ENCODE peak calls at places on chromosomes 2 and 18, in six cellular contexts. One of them, this sample, is unnamed.

GRCh38 chr2:30611572-30611971 is 164.5 kb downstream of the LCLAT1 start:
- DNase-seq in type B pancreatic cell: no peak
- DNase-seq in nephron progenitor cell: no peak
- DNase-seq in fibroblast of lung: peak; percentile 85
- DNase-seq in left ventricle myocardium inferior: no peak
- DNase-seq in AG09319: peak; percentile 62
- DNase-seq in this sample: no peak

GRCh38 chr2:15628899-15629855 is 37.5 kb downstream of the DDX1 start:
- DNase-seq in fibroblast of lung: no peak
- DNase-seq in type B pancreatic cell: no peak
- DNase-seq in AG09319: no peak
- DNase-seq in left ventricle myocardium inferior: no peak
- DNase-seq in nephron progenitor cell: no peak
- DNase-seq in this sample: no peak

GRCh38 chr18:70419526-70419925 is 130.7 kb downstream of the SOCS6 start:
- DNase-seq in fibroblast of lung: peak; percentile 92
- DNase-seq in type B pancreatic cell: no peak
- DNase-seq in left ventricle myocardium inferior: no peak
- DNase-seq in AG09319: no peak
- DNase-seq in nephron progenitor cell: no peak
- DNase-seq in this sample: no peak

GRCh38 chr2:238663586-238663985 is 184.3 kb upstream of the TWIST2 start:
- DNase-seq in AG09319: no peak
- DNase-seq in fibroblast of lung: no peak
- DNase-seq in type B pancreatic cell: no peak
- DNase-seq in nephron progenitor cell: no peak
- DNase-seq in left ventricle myocardium inferior: no peak
- DNase-seq in this sample: no peak

GRCh38 chr2:168220971-168221819 is 26.2 kb downstream of the STK39 start:
- DNase-seq in fibroblast of lung: peak; percentile 79
- DNase-seq in left ventricle myocardium inferior: no peak
- DNase-seq in AG09319: no peak
- DNase-seq in nephron progenitor cell: no peak
- DNase-seq in type B pancreatic cell: no peak
- DNase-seq in this sample: peak; percentile 45

GRCh38 chr18:13179566-13180113 is 38.9 kb upstream of the LDLRAD4 start:
- DNase-seq in left ventricle myocardium inferior: no peak
- DNase-seq in AG09319: no peak
- DNase-seq in nephron progenitor cell: no peak
- DNase-seq in type B pancreatic cell: no peak
- DNase-seq in fibroblast of lung: no peak
- DNase-seq in this sample: no peak

GRCh38 chr2:26352892-26353291 is 6.3 kb upstream of the ADGRF3 start:
- DNase-seq in fibroblast of lung: peak; percentile 61
- DNase-seq in AG09319: no peak
- DNase-seq in left ventricle myocardium inferior: no peak
- DNase-seq in nephron progenitor cell: no peak
- DNase-seq in type B pancreatic cell: no peak
- DNase-seq in this sample: no peak

GRCh38 chr2:178246696-178247095 is 52.4 kb downstream of the OSBPL6 start:
- DNase-seq in AG09319: no peak
- DNase-seq in nephron progenitor cell: no peak
- DNase-seq in fibroblast of lung: no peak
- DNase-seq in left ventricle myocardium inferior: no peak
- DNase-seq in type B pancreatic cell: no peak
- DNase-seq in this sample: no peak

GRCh38 chr2:121519732-121520640 is 10.7 kb upstream of the RNU4ATAC start:
- DNase-seq in fibroblast of lung: peak; percentile 37
- DNase-seq in AG09319: no peak
- DNase-seq in left ventricle myocardium inferior: no peak
- DNase-seq in nephron progenitor cell: no peak
- DNase-seq in type B pancreatic cell: no peak
- DNase-seq in this sample: no peak

GRCh38 chr2:101770672-101771071 is 73.2 kb downstream of the MAP4K4 start:
- DNase-seq in AG09319: no peak
- DNase-seq in type B pancreatic cell: no peak
- DNase-seq in left ventricle myocardium inferior: no peak
- DNase-seq in nephron progenitor cell: no peak
- DNase-seq in fibroblast of lung: peak; percentile 63
- DNase-seq in this sample: peak; percentile 81
- TF ChIP-seq CTCF in AG09319: peak; percentile 3
- TF ChIP-seq CTCF in type B pancreatic cell: peak; percentile 61
- TF ChIP-seq CTCF in left ventricle myocardium inferior: peak; percentile 50
- TF ChIP-seq CTCF in nephron progenitor cell: no peak
- TF ChIP-seq CTCF in fibroblast of lung: no peak
- TF ChIP-seq CTCF in this sample: peak; percentile 70

DNA sequence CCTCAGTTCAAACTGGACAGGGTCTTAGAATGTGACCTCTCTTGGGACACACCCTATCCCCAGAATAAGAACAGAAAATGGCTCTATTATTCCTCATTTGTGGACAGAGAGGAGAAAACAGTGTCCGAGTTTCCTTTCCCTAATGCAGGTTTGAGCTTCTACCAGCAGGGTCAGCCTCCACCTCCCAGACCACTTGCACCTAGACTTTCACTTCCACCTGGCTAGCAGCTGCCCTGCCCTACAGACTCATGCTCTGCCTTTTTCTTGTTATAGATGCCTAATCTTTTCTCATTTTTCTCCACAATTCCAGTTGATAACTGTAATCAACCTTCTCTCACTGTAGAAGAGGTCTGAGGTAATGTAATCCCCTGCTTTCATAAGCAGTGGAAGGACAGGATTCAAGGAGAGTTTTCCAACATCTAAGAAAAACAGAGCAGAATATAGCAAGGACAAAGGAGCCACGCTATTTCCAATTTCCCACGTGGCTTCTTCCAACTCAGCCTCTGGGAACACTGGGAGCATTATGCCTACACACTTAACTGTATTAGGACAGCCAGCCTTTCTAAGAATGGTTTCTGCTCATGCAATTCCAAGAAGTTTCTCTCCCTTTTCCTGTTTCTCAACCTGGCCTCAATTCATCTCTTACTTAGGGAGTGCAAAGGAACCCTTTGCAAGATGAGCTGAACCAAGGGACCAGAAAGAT is 239.8 kb downstream of the BCL11A start:
- DNase-seq in type B pancreatic cell: no peak
- DNase-seq in left ventricle myocardium inferior: no peak
- DNase-seq in nephron progenitor cell: no peak
- DNase-seq in fibroblast of lung: no peak
- DNase-seq in AG09319: no peak
- DNase-seq in this sample: no peak
- TF ChIP-seq CTCF in type B pancreatic cell: no peak
- TF ChIP-seq CTCF in left ventricle myocardium inferior: no peak
- TF ChIP-seq CTCF in nephron progenitor cell: no peak
- TF ChIP-seq CTCF in fibroblast of lung: no peak
- TF ChIP-seq CTCF in AG09319: no peak
- TF ChIP-seq CTCF in this sample: no peak

GRCh38 chr18:2881490-2882195 is 34.8 kb downstream of the EMILIN2 start:
- DNase-seq in AG09319: peak; percentile 75
- DNase-seq in type B pancreatic cell: no peak
- DNase-seq in nephron progenitor cell: peak; percentile 31
- DNase-seq in left ventricle myocardium inferior: peak; percentile 54
- DNase-seq in fibroblast of lung: peak; percentile 85
- DNase-seq in this sample: no peak
- TF ChIP-seq CTCF in AG09319: peak; percentile 31
- TF ChIP-seq CTCF in type B pancreatic cell: no peak
- TF ChIP-seq CTCF in nephron progenitor cell: no peak
- TF ChIP-seq CTCF in left ventricle myocardium inferior: no peak
- TF ChIP-seq CTCF in fibroblast of lung: no peak
- TF ChIP-seq CTCF in this sample: no peak

GRCh38 chr18:74063023-74063422 is 84.6 kb downstream of the FBXO15 start:
- DNase-seq in left ventricle myocardium inferior: no peak
- DNase-seq in type B pancreatic cell: no peak
- DNase-seq in nephron progenitor cell: no peak
- DNase-seq in AG09319: no peak
- DNase-seq in fibroblast of lung: no peak
- DNase-seq in this sample: no peak
- TF ChIP-seq CTCF in left ventricle myocardium inferior: no peak
- TF ChIP-seq CTCF in type B pancreatic cell: peak; percentile 27
- TF ChIP-seq CTCF in nephron progenitor cell: no peak
- TF ChIP-seq CTCF in AG09319: no peak
- TF ChIP-seq CTCF in fibroblast of lung: no peak
- TF ChIP-seq CTCF in this sample: no peak

DNA sequence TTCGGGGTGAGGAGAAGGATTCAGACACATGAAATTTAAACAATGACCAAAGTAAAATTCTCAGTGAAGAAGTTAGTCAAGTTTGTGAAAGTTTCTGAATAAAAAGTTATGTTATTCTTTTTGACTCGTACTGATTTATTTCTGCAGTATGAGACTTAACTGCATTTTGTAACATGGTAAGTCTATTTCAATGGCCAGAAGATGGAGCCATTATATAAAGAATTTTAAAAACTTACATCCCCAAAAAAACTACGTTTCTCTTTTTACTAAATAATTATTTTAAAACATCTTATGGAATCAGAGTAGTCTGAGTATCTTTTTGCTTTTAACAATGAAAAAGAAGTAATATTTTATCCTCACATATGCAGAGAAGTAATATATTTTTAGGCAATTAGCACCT is 51.4 kb upstream of the SCN1A start:
- DNase-seq in type B pancreatic cell: no peak
- DNase-seq in left ventricle myocardium inferior: no peak
- DNase-seq in nephron progenitor cell: no peak
- DNase-seq in AG09319: no peak
- DNase-seq in fibroblast of lung: no peak
- DNase-seq in this sample: peak; percentile 31
- TF ChIP-seq CTCF in type B pancreatic cell: peak; percentile 47
- TF ChIP-seq CTCF in left ventricle myocardium inferior: no peak
- TF ChIP-seq CTCF in nephron progenitor cell: no peak
- TF ChIP-seq CTCF in AG09319: peak; percentile 23
- TF ChIP-seq CTCF in fibroblast of lung: no peak
- TF ChIP-seq CTCF in this sample: peak; percentile 49

DNA sequence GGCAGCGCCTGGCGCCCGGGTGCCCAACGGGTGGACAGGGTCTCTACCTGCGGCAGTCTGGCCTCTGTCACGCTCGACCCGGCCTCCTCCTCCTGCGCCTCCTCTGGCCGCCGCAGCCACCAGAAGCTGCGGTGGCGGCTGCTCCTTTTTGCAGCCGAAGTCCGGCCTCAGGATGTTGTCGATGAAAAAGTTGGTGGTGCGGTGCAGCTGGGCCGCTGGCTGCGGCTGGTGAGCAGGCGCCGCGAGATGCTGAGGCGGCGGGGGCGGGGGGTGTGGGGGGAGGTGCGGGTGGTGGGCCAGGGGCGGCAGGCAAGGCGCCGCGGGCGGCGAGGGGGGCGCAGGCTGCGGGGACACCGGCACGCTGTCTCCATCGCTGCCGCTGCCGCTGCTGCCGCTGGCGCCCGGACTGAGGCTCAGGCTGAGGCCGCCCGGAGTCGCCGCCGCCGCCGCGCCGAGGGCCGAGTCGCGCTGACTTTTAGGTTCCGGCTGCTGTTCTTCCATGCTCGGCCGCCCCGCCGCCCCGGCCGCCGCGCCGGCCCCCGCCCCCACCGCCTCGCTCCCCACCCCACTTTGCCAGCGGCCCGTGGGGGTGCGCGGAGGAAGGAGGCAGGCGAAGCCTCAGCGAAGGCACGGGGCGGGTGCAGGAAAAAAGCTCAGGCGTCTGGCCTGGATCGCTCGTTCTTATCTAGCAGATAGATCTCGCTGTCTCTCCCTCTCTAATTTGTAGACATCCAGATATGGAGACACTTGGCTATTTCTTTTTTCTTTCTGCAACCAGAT is 591 bp downstream of the EN1 start:
- DNase-seq in AG09319: no peak
- DNase-seq in type B pancreatic cell: no peak
- DNase-seq in left ventricle myocardium inferior: no peak
- DNase-seq in nephron progenitor cell: peak; percentile 51
- DNase-seq in fibroblast of lung: no peak
- DNase-seq in this sample: peak; percentile 18
- TF ChIP-seq CTCF in AG09319: no peak
- TF ChIP-seq CTCF in type B pancreatic cell: no peak
- TF ChIP-seq CTCF in left ventricle myocardium inferior: no peak
- TF ChIP-seq CTCF in nephron progenitor cell: no peak
- TF ChIP-seq CTCF in fibroblast of lung: no peak
- TF ChIP-seq CTCF in this sample: no peak

GRCh38 chr2:105768176-105768575 is 23.5 kb downstream of the NCK2 start:
- DNase-seq in fibroblast of lung: no peak
- DNase-seq in nephron progenitor cell: no peak
- DNase-seq in left ventricle myocardium inferior: no peak
- DNase-seq in type B pancreatic cell: no peak
- DNase-seq in AG09319: no peak
- DNase-seq in this sample: no peak

GRCh38 chr2:105768961-105769452 is 24.3 kb downstream of the NCK2 start:
- DNase-seq in fibroblast of lung: peak; percentile 75
- DNase-seq in AG09319: no peak
- DNase-seq in type B pancreatic cell: no peak
- DNase-seq in nephron progenitor cell: no peak
- DNase-seq in left ventricle myocardium inferior: no peak
- DNase-seq in this sample: no peak

GRCh38 chr2:105770162-105770561 is 25.4 kb downstream of the NCK2 start:
- DNase-seq in nephron progenitor cell: no peak
- DNase-seq in fibroblast of lung: no peak
- DNase-seq in left ventricle myocardium inferior: no peak
- DNase-seq in type B pancreatic cell: no peak
- DNase-seq in AG09319: no peak
- DNase-seq in this sample: no peak

GRCh38 chr2:105771841-105772240 is 27.1 kb downstream of the NCK2 start:
- DNase-seq in nephron progenitor cell: no peak
- DNase-seq in left ventricle myocardium inferior: no peak
- DNase-seq in AG09319: no peak
- DNase-seq in type B pancreatic cell: no peak
- DNase-seq in fibroblast of lung: no peak
- DNase-seq in this sample: no peak

GRCh38 chr2:105769504-105769903 is 24.8 kb downstream of the NCK2 start:
- DNase-seq in type B pancreatic cell: no peak
- DNase-seq in fibroblast of lung: no peak
- DNase-seq in AG09319: no peak
- DNase-seq in left ventricle myocardium inferior: no peak
- DNase-seq in nephron progenitor cell: peak; percentile 26
- DNase-seq in this sample: no peak
- TF ChIP-seq CTCF in type B pancreatic cell: peak; percentile 62
- TF ChIP-seq CTCF in fibroblast of lung: peak; percentile 10
- TF ChIP-seq CTCF in AG09319: no peak
- TF ChIP-seq CTCF in left ventricle myocardium inferior: no peak
- TF ChIP-seq CTCF in nephron progenitor cell: peak; percentile 36
- TF ChIP-seq CTCF in this sample: no peak

GRCh38 chr2:115880558-115880957 is 1438.1 kb downstream of the DPP10 start:
- DNase-seq in AG09319: no peak
- DNase-seq in left ventricle myocardium inferior: no peak
- DNase-seq in fibroblast of lung: no peak
- DNase-seq in nephron progenitor cell: no peak
- DNase-seq in type B pancreatic cell: no peak
- DNase-seq in this sample: peak; percentile 0
- TF ChIP-seq CTCF in AG09319: no peak
- TF ChIP-seq CTCF in left ventricle myocardium inferior: no peak
- TF ChIP-seq CTCF in fibroblast of lung: no peak
- TF ChIP-seq CTCF in nephron progenitor cell: peak; percentile 42
- TF ChIP-seq CTCF in type B pancreatic cell: peak; percentile 61
- TF ChIP-seq CTCF in this sample: no peak

This sample was measured in A673.